ENCODE peak calls at places on chromosomes 3 and 15, in five cellular contexts. One of them, this sample, is unnamed. For H3K36me3 and H3K4me1, the result is how much of the 10 kb centered on the place peaks cover.

GRCh38 chr3:100880072-100880471 is 113.1 kb downstream of the ABI3BP start:
- DNase-seq in left lung: no peak
- DNase-seq in neural progenitor cell: peak
- DNase-seq in HCT116: no peak
- DNase-seq in mesendoderm: no peak
- DNase-seq in this sample: peak

GRCh38 chr15:39583586-39584265 is 2.8 kb downstream of the THBS1 start:
- DNase-seq in left lung: no peak
- DNase-seq in neural progenitor cell: peak
- DNase-seq in HCT116: no peak
- DNase-seq in mesendoderm: peak
- DNase-seq in this sample: no peak

GRCh38 chr3:187257471-187257870 is 34.1 kb downstream of the MASP1 start:
- DNase-seq in left lung: no peak
- DNase-seq in neural progenitor cell: no peak
- DNase-seq in HCT116: no peak
- DNase-seq in mesendoderm: no peak
- DNase-seq in this sample: no peak

GRCh38 chr3:195098741-195099525 is 172.0 kb downstream of the XXYLT1 start:
- DNase-seq in left lung: peak
- DNase-seq in neural progenitor cell: no peak
- DNase-seq in HCT116: no peak
- DNase-seq in mesendoderm: no peak
- DNase-seq in this sample: no peak

GRCh38 chr3:123757281-123757940 is 126.7 kb downstream of the MYLK start:
- DNase-seq in left lung: peak
- DNase-seq in neural progenitor cell: no peak
- DNase-seq in HCT116: no peak
- DNase-seq in mesendoderm: peak
- DNase-seq in this sample: peak

GRCh38 chr3:20346369-20346768 is 160.4 kb upstream of the SGO1 start:
- DNase-seq in left lung: no peak
- DNase-seq in neural progenitor cell: no peak
- DNase-seq in HCT116: no peak
- DNase-seq in mesendoderm: no peak
- DNase-seq in this sample: no peak

GRCh38 chr15:90769375-90769774 is 52.2 kb downstream of the BLM start:
- DNase-seq in left lung: no peak
- DNase-seq in neural progenitor cell: no peak
- DNase-seq in HCT116: no peak
- DNase-seq in mesendoderm: no peak
- DNase-seq in this sample: no peak

GRCh38 chr15:55403531-55403930 is 4.6 kb downstream of the CCPG1 start:
- DNase-seq in left lung: no peak
- DNase-seq in neural progenitor cell: no peak
- DNase-seq in HCT116: no peak
- DNase-seq in mesendoderm: no peak
- DNase-seq in this sample: no peak

GRCh38 chr3:158918451-158918850 is 116.6 kb downstream of the MFSD1 start:
- DNase-seq in left lung: no peak
- DNase-seq in neural progenitor cell: no peak
- DNase-seq in HCT116: no peak
- DNase-seq in mesendoderm: no peak
- DNase-seq in this sample: no peak

GRCh38 chr3:126212629-126213375 is 32.4 kb upstream of the ALDH1L1 start:
- DNase-seq in left lung: no peak
- DNase-seq in neural progenitor cell: peak
- DNase-seq in HCT116: no peak
- DNase-seq in mesendoderm: peak
- DNase-seq in this sample: peak

GRCh38 chr15:88465633-88466219 is 1.5 kb downstream of the MRPL46 start:
- DNase-seq in left lung: no peak
- DNase-seq in neural progenitor cell: no peak
- DNase-seq in HCT116: no peak
- DNase-seq in mesendoderm: peak
- DNase-seq in this sample: no peak

GRCh38 chr3:126052196-126053058 is 31.5 kb downstream of the SLC41A3 start:
- DNase-seq in left lung: no peak
- DNase-seq in neural progenitor cell: no peak
- DNase-seq in HCT116: no peak
- DNase-seq in mesendoderm: no peak
- DNase-seq in this sample: no peak

GRCh38 chr3:112339609-112340008 is 6.7 kb downstream of the CD200 start:
- DNase-seq in left lung: no peak
- DNase-seq in neural progenitor cell: no peak
- DNase-seq in HCT116: no peak
- DNase-seq in mesendoderm: no peak
- DNase-seq in this sample: no peak

GRCh38 chr3:184662192-184662591 is 49.7 kb downstream of the MAGEF1 start:
- DNase-seq in left lung: no peak
- DNase-seq in neural progenitor cell: no peak
- DNase-seq in HCT116: no peak
- DNase-seq in mesendoderm: no peak
- DNase-seq in this sample: no peak

GRCh38 chr3:47008851-47009224 is 29.4 kb downstream of the NBEAL2 start:
- DNase-seq in left lung: no peak
- DNase-seq in neural progenitor cell: no peak
- DNase-seq in HCT116: no peak
- DNase-seq in mesendoderm: no peak
- DNase-seq in this sample: no peak

GRCh38 chr15:66846811-66847210 is 144.8 kb downstream of the SMAD6 start:
- DNase-seq in left lung: no peak
- DNase-seq in neural progenitor cell: no peak
- DNase-seq in HCT116: no peak
- DNase-seq in mesendoderm: no peak
- DNase-seq in this sample: no peak

GRCh38 chr15:87792250-87793030 is 464.1 kb downstream of the NTRK3 start:
- DNase-seq in left lung: no peak
- DNase-seq in neural progenitor cell: no peak
- DNase-seq in HCT116: no peak
- DNase-seq in mesendoderm: peak
- DNase-seq in this sample: no peak

GRCh38 chr15:64249842-64250575 is 87.2 kb upstream of the PPIB start:
- DNase-seq in left lung: no peak
- DNase-seq in neural progenitor cell: no peak
- DNase-seq in HCT116: no peak
- DNase-seq in mesendoderm: no peak
- DNase-seq in this sample: no peak

GRCh38 chr15:51119120-51119519 is 24.4 kb upstream of the TNFAIP8L3 start:
- DNase-seq in left lung: no peak
- DNase-seq in neural progenitor cell: no peak
- DNase-seq in HCT116: no peak
- DNase-seq in mesendoderm: peak
- DNase-seq in this sample: no peak

GRCh38 chr15:51117270-51117669 is 22.6 kb upstream of the TNFAIP8L3 start:
- DNase-seq in left lung: no peak
- DNase-seq in neural progenitor cell: no peak
- DNase-seq in HCT116: no peak
- DNase-seq in mesendoderm: no peak
- DNase-seq in this sample: no peak

GRCh38 chr15:51121631-51122225 is 27.0 kb upstream of the TNFAIP8L3 start:
- DNase-seq in left lung: no peak
- DNase-seq in neural progenitor cell: no peak
- DNase-seq in HCT116: no peak
- DNase-seq in mesendoderm: no peak
- DNase-seq in this sample: no peak

GRCh38 chr15:51126842-51127241 is 32.1 kb upstream of the TNFAIP8L3 start:
- DNase-seq in left lung: no peak
- DNase-seq in neural progenitor cell: no peak
- DNase-seq in HCT116: no peak
- DNase-seq in mesendoderm: no peak
- DNase-seq in this sample: no peak

DNA sequence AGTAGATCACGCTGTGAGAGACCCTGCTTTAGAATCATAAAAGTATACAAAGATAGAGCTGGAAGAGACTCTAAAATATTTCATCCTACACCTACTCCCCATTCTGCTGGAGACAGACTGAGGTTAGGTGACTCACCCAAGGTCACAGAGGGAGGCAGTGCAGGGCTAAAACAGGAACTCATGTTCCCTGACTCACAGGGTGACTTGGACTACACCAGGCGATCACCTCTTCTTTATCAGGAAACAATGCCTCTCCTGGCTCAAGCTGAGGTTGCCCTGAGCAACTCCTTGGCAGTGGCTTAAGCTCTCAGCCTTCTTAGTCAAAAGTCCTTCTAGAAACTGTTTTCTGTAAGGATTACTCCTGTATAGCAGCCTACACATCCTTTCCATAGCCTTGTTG is 26.4 kb upstream of the TNFAIP8L3 start:
- DNase-seq in left lung: peak
- DNase-seq in neural progenitor cell: peak
- DNase-seq in HCT116: peak
- DNase-seq in mesendoderm: peak
- DNase-seq in this sample: no peak
- H3K27ac ChIP-seq in left lung: no peak
- H3K27ac ChIP-seq in neural progenitor cell: no peak
- H3K27ac ChIP-seq in HCT116: peak
- H3K27ac ChIP-seq in mesendoderm: no peak
- H3K27ac ChIP-seq in this sample: no peak

GRCh38 chr3:45008117-45008516 is 18.0 kb upstream of the CLEC3B start:
- DNase-seq in left lung: no peak
- DNase-seq in neural progenitor cell: no peak
- DNase-seq in HCT116: no peak
- DNase-seq in mesendoderm: no peak
- DNase-seq in this sample: no peak
- H3K36me3 ChIP-seq in left lung: half or more
- H3K36me3 ChIP-seq in neural progenitor cell: under half
- H3K36me3 ChIP-seq in HCT116: under half
- H3K36me3 ChIP-seq in mesendoderm: under half
- H3K36me3 ChIP-seq in this sample: under half

DNA sequence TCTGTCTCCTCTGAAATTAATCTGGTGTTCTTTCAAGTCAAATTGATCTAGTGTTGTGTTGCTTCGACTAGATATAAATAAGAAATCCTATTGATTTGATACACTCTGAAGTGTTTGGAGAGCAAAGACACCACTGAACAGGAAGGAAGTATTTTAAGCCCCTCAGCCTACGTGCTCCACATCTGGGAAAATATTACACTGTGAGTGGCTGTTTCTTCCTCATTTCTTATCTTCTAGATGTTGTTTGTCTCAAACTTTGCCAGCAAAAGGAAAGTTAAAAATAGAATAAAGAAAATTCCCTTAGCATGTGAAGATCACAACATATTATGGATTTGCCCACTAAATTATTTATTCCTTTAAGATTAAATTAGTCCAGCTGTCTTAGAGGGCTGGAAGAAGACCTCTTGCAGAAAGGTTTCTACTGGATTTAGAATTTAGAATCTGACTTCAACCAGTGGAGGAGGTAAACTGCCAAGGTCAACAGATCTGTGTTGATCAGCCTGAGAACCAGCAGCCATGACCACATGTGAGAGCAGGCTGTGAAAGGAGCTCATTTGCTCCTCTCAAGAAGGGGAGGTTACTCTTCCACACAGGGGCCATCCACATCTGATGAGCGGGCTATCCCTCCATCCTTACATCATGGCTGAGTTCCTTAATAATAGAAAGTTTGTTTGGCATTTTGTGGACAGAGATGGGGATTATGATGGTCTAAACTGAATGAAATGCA is 46.3 kb upstream of the ACKR4 start:
- DNase-seq in left lung: no peak
- DNase-seq in neural progenitor cell: no peak
- DNase-seq in HCT116: no peak
- DNase-seq in mesendoderm: no peak
- DNase-seq in this sample: no peak
- H3K4me1 ChIP-seq in left lung: under half
- H3K4me1 ChIP-seq in neural progenitor cell: under half
- H3K4me1 ChIP-seq in HCT116: under half
- H3K4me1 ChIP-seq in mesendoderm: under half
- H3K4me1 ChIP-seq in this sample: under half

DNA sequence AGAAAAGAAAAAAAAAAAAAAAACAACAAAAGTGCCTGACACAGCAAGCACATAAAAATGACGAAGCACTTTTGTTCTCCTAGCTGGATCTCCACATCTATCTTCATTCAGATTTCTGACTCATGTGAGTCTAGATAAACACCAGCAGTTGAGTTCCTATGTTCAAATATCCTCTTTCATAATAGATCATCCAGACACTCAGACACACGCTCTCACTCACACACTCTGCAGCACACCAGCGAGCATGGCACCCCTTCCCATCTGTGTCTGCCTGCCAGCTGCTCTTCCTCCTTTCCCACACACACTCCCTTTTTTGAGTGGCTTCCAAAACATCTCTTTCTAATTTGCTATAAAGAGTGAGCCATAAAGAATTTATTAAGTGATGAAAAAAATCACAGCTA is 19.8 kb upstream of the CELF6 start:
- DNase-seq in left lung: peak
- DNase-seq in neural progenitor cell: no peak
- DNase-seq in HCT116: no peak
- DNase-seq in mesendoderm: no peak
- DNase-seq in this sample: no peak
- H3K27ac ChIP-seq in left lung: no peak
- H3K27ac ChIP-seq in neural progenitor cell: no peak
- H3K27ac ChIP-seq in HCT116: no peak
- H3K27ac ChIP-seq in mesendoderm: no peak
- H3K27ac ChIP-seq in this sample: no peak

GRCh38 chr3:15214758-15215157 is 8.7 kb downstream of the CAPN7 start:
- DNase-seq in left lung: no peak
- DNase-seq in neural progenitor cell: no peak
- DNase-seq in HCT116: no peak
- DNase-seq in mesendoderm: no peak
- DNase-seq in this sample: no peak
- H3K36me3 ChIP-seq in left lung: half or more
- H3K36me3 ChIP-seq in neural progenitor cell: under half
- H3K36me3 ChIP-seq in HCT116: under half
- H3K36me3 ChIP-seq in mesendoderm: under half
- H3K36me3 ChIP-seq in this sample: half or more

DNA sequence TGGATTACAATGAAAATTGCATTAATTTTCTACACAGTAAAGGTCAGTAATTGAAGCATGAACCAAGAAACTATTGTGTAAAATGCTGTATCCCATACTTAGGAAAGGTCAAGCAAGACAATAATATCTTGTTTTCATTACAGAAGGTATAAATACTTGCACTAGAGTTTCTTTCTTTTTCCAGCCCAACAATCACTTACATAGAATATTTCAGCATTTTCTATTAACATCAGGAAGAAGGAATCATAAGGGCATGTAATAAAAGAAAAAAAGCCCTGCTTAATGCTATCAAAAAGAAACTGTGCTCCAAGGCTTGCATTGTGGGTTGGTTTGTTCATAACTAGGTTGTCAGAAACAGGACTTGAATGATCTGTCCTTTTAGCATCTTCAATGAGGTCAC is 215.1 kb downstream of the MCTP2 start:
- DNase-seq in left lung: no peak
- DNase-seq in neural progenitor cell: no peak
- DNase-seq in HCT116: no peak
- DNase-seq in mesendoderm: no peak
- DNase-seq in this sample: no peak
- H3K4me1 ChIP-seq in left lung: under half
- H3K4me1 ChIP-seq in neural progenitor cell: under half
- H3K4me1 ChIP-seq in HCT116: under half
- H3K4me1 ChIP-seq in mesendoderm: under half
- H3K4me1 ChIP-seq in this sample: under half

DNA sequence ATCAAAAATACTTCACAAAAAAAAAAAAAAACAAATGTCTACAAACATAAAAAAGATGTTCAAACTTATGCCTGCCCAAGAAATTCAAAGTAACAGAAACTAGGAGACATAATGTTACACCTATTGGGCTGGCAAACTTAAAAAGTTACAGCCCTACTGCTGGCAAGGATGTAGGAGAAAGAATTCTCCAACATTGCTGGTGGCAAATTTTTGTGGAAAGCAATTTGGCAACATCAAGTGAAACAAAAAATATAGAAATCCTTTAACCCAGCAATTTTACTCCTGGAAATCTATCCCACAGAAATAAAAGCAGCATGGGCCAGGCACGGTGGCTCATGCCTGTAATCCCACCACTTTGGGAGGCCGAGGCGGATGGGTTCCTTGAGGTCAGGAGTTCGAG is 73.2 kb downstream of the STAG1 start:
- DNase-seq in left lung: no peak
- DNase-seq in neural progenitor cell: no peak
- DNase-seq in HCT116: no peak
- DNase-seq in mesendoderm: no peak
- DNase-seq in this sample: no peak
- H3K27ac ChIP-seq in left lung: no peak
- H3K27ac ChIP-seq in neural progenitor cell: no peak
- H3K27ac ChIP-seq in HCT116: no peak
- H3K27ac ChIP-seq in mesendoderm: no peak
- H3K27ac ChIP-seq in this sample: no peak

This sample was measured in left ventricle myocardium inferior.